ENCODE peak calls at places on chromosomes 7 and 10, in ten cellular contexts. One of them, this sample, is unnamed.
A peak's percentile ranks its signal among the peaks of the same experiment; 100 is the strongest.

GRCh38 chr10:104440221-104440620 is 86.6 kb downstream of the CFAP58 start:
- DNase-seq in PC-3: no peak
- DNase-seq in fibroblast of lung: peak; percentile 29
- DNase-seq in astrocyte: peak; percentile 72
- DNase-seq in MM.1S: no peak
- DNase-seq in endodermal cell: no peak
- DNase-seq in colonic mucosa: no peak
- DNase-seq in GM23248: no peak
- DNase-seq in mammary epithelial cell: no peak
- DNase-seq in HCT116: no peak
- DNase-seq in this sample: no peak

GRCh38 chr10:22753786-22754185 is 39.4 kb upstream of the PIP4K2A start:
- DNase-seq in mammary epithelial cell: no peak
- DNase-seq in fibroblast of lung: no peak
- DNase-seq in GM23248: no peak
- DNase-seq in MM.1S: no peak
- DNase-seq in endodermal cell: no peak
- DNase-seq in HCT116: no peak
- DNase-seq in colonic mucosa: no peak
- DNase-seq in PC-3: no peak
- DNase-seq in astrocyte: no peak
- DNase-seq in this sample: no peak

GRCh38 chr10:69864321-69864720 is 62.6 kb downstream of the COL13A1 start:
- DNase-seq in colonic mucosa: no peak
- DNase-seq in GM23248: peak; percentile 99
- DNase-seq in astrocyte: peak; percentile 93
- DNase-seq in mammary epithelial cell: peak; percentile 92
- DNase-seq in MM.1S: no peak
- DNase-seq in PC-3: peak; percentile 100
- DNase-seq in fibroblast of lung: peak; percentile 70
- DNase-seq in HCT116: peak; percentile 66
- DNase-seq in endodermal cell: no peak
- DNase-seq in this sample: peak; percentile 61

GRCh38 chr7:130430841-130431713 is 9.7 kb downstream of the CEP41 start:
- DNase-seq in mammary epithelial cell: peak; percentile 14
- DNase-seq in GM23248: peak; percentile 87
- DNase-seq in astrocyte: peak; percentile 84
- DNase-seq in fibroblast of lung: peak; percentile 93
- DNase-seq in PC-3: no peak
- DNase-seq in HCT116: no peak
- DNase-seq in endodermal cell: no peak
- DNase-seq in colonic mucosa: no peak
- DNase-seq in MM.1S: no peak
- DNase-seq in this sample: peak; percentile 79

GRCh38 chr10:13062813-13063212 is 37.1 kb upstream of the OPTN start:
- DNase-seq in endodermal cell: peak; percentile 30
- DNase-seq in fibroblast of lung: no peak
- DNase-seq in GM23248: peak; percentile 17
- DNase-seq in HCT116: no peak
- DNase-seq in colonic mucosa: no peak
- DNase-seq in mammary epithelial cell: no peak
- DNase-seq in MM.1S: no peak
- DNase-seq in PC-3: peak; percentile 28
- DNase-seq in astrocyte: no peak
- DNase-seq in this sample: no peak

GRCh38 chr10:35025916-35026315 is 64.2 kb downstream of the CUL2 start:
- DNase-seq in GM23248: peak; percentile 89
- DNase-seq in endodermal cell: no peak
- DNase-seq in MM.1S: no peak
- DNase-seq in colonic mucosa: no peak
- DNase-seq in astrocyte: peak; percentile 63
- DNase-seq in HCT116: no peak
- DNase-seq in mammary epithelial cell: peak; percentile 72
- DNase-seq in fibroblast of lung: peak; percentile 57
- DNase-seq in PC-3: peak; percentile 99
- DNase-seq in this sample: peak; percentile 35

GRCh38 chr10:89355373-89355772 is 22.5 kb upstream of the IFIT1B start:
- DNase-seq in fibroblast of lung: peak; percentile 81
- DNase-seq in MM.1S: no peak
- DNase-seq in PC-3: peak; percentile 38
- DNase-seq in astrocyte: peak; percentile 59
- DNase-seq in HCT116: no peak
- DNase-seq in endodermal cell: no peak
- DNase-seq in GM23248: peak; percentile 72
- DNase-seq in colonic mucosa: no peak
- DNase-seq in mammary epithelial cell: peak; percentile 46
- DNase-seq in this sample: no peak

GRCh38 chr7:46558482-46559193 is 637.6 kb upstream of the IGFBP3 start:
- DNase-seq in mammary epithelial cell: peak; percentile 37
- DNase-seq in GM23248: peak; percentile 70
- DNase-seq in endodermal cell: no peak
- DNase-seq in HCT116: no peak
- DNase-seq in fibroblast of lung: peak; percentile 67
- DNase-seq in astrocyte: peak; percentile 79
- DNase-seq in MM.1S: no peak
- DNase-seq in colonic mucosa: no peak
- DNase-seq in PC-3: peak; percentile 35
- DNase-seq in this sample: peak; percentile 46

GRCh38 chr7:4109481-4110110 is 572.5 kb upstream of the FOXK1 start:
- DNase-seq in GM23248: no peak
- DNase-seq in colonic mucosa: no peak
- DNase-seq in mammary epithelial cell: no peak
- DNase-seq in MM.1S: no peak
- DNase-seq in endodermal cell: no peak
- DNase-seq in HCT116: no peak
- DNase-seq in PC-3: no peak
- DNase-seq in astrocyte: no peak
- DNase-seq in fibroblast of lung: no peak
- DNase-seq in this sample: no peak

GRCh38 chr10:73859441-73860049 is 14.8 kb downstream of the CAMK2G start:
- DNase-seq in mammary epithelial cell: no peak
- DNase-seq in astrocyte: no peak
- DNase-seq in colonic mucosa: no peak
- DNase-seq in endodermal cell: no peak
- DNase-seq in GM23248: peak; percentile 44
- DNase-seq in fibroblast of lung: no peak
- DNase-seq in PC-3: no peak
- DNase-seq in HCT116: no peak
- DNase-seq in MM.1S: no peak
- DNase-seq in this sample: no peak

GRCh38 chr7:74337926-74338325 is 48.7 kb downstream of the CLIP2 start:
- DNase-seq in mammary epithelial cell: no peak
- DNase-seq in endodermal cell: no peak
- DNase-seq in colonic mucosa: no peak
- DNase-seq in GM23248: no peak
- DNase-seq in astrocyte: no peak
- DNase-seq in MM.1S: no peak
- DNase-seq in HCT116: no peak
- DNase-seq in PC-3: no peak
- DNase-seq in fibroblast of lung: no peak
- DNase-seq in this sample: no peak

GRCh38 chr10:34995925-34996324 is 94.2 kb downstream of the CUL2 start:
- DNase-seq in MM.1S: no peak
- DNase-seq in GM23248: no peak
- DNase-seq in PC-3: no peak
- DNase-seq in mammary epithelial cell: no peak
- DNase-seq in astrocyte: no peak
- DNase-seq in fibroblast of lung: no peak
- DNase-seq in endodermal cell: peak; percentile 79
- DNase-seq in colonic mucosa: no peak
- DNase-seq in HCT116: no peak
- DNase-seq in this sample: no peak

GRCh38 chr7:4809091-4809591 is 33.7 kb downstream of the AP5Z1 start:
- DNase-seq in colonic mucosa: no peak
- DNase-seq in HCT116: no peak
- DNase-seq in MM.1S: no peak
- DNase-seq in PC-3: no peak
- DNase-seq in mammary epithelial cell: no peak
- DNase-seq in astrocyte: no peak
- DNase-seq in GM23248: no peak
- DNase-seq in endodermal cell: no peak
- DNase-seq in fibroblast of lung: no peak
- DNase-seq in this sample: no peak

GRCh38 chr10:80457554-80458262 is 3.6 kb downstream of the TSPAN14 start:
- DNase-seq in endodermal cell: peak; percentile 87
- DNase-seq in GM23248: no peak
- DNase-seq in HCT116: no peak
- DNase-seq in mammary epithelial cell: no peak
- DNase-seq in fibroblast of lung: no peak
- DNase-seq in colonic mucosa: no peak
- DNase-seq in astrocyte: no peak
- DNase-seq in PC-3: no peak
- DNase-seq in MM.1S: no peak
- DNase-seq in this sample: no peak

GRCh38 chr7:2209146-2209960 is 23.4 kb downstream of the MAD1L1 start:
- DNase-seq in GM23248: peak; percentile 83
- DNase-seq in mammary epithelial cell: peak; percentile 11
- DNase-seq in fibroblast of lung: peak; percentile 75
- DNase-seq in MM.1S: no peak
- DNase-seq in HCT116: no peak
- DNase-seq in astrocyte: peak; percentile 40
- DNase-seq in colonic mucosa: peak; percentile 39
- DNase-seq in PC-3: peak; percentile 31
- DNase-seq in endodermal cell: peak; percentile 95
- DNase-seq in this sample: peak; percentile 89
- H3K9ac ChIP-seq in GM23248: peak overlapping the region; percentile 29
- H3K9ac ChIP-seq in mammary epithelial cell: no peak overlapping the region
- H3K9ac ChIP-seq in fibroblast of lung: no peak overlapping the region
- H3K9ac ChIP-seq in MM.1S: no peak overlapping the region
- H3K9ac ChIP-seq in HCT116: no peak overlapping the region
- H3K9ac ChIP-seq in astrocyte: peak overlapping the region; percentile 21
- H3K9ac ChIP-seq in colonic mucosa: no peak overlapping the region
- H3K9ac ChIP-seq in PC-3: no peak overlapping the region
- H3K9ac ChIP-seq in endodermal cell: no peak overlapping the region
- H3K9ac ChIP-seq in this sample: peak overlapping the region; percentile 36

GRCh38 chr7:27185708-27186449 is 847 bp upstream of the HOXA11 start:
- DNase-seq in PC-3: no peak
- DNase-seq in fibroblast of lung: no peak
- DNase-seq in mammary epithelial cell: no peak
- DNase-seq in MM.1S: no peak
- DNase-seq in astrocyte: no peak
- DNase-seq in endodermal cell: peak; percentile 71
- DNase-seq in colonic mucosa: no peak
- DNase-seq in GM23248: no peak
- DNase-seq in HCT116: no peak
- DNase-seq in this sample: no peak

GRCh38 chr7:27185013-27185707 is at the start of gene HOXA11:
- DNase-seq in MM.1S: no peak
- DNase-seq in colonic mucosa: peak; percentile 91
- DNase-seq in GM23248: peak; percentile 92
- DNase-seq in PC-3: peak; percentile 95
- DNase-seq in endodermal cell: peak; percentile 69
- DNase-seq in mammary epithelial cell: no peak
- DNase-seq in HCT116: no peak
- DNase-seq in fibroblast of lung: peak; percentile 49
- DNase-seq in astrocyte: no peak
- DNase-seq in this sample: no peak

GRCh38 chr7:27187158-27187701 is 2.2 kb upstream of the HOXA11 start:
- DNase-seq in HCT116: no peak
- DNase-seq in endodermal cell: no peak
- DNase-seq in fibroblast of lung: no peak
- DNase-seq in MM.1S: no peak
- DNase-seq in GM23248: no peak
- DNase-seq in colonic mucosa: no peak
- DNase-seq in PC-3: peak; percentile 45
- DNase-seq in mammary epithelial cell: no peak
- DNase-seq in astrocyte: no peak
- DNase-seq in this sample: no peak

GRCh38 chr7:27187702-27188665 is 3.0 kb upstream of the HOXA11 start:
- DNase-seq in HCT116: no peak
- DNase-seq in colonic mucosa: no peak
- DNase-seq in PC-3: peak; percentile 52
- DNase-seq in MM.1S: no peak
- DNase-seq in mammary epithelial cell: no peak
- DNase-seq in astrocyte: no peak
- DNase-seq in GM23248: no peak
- DNase-seq in endodermal cell: peak; percentile 81
- DNase-seq in fibroblast of lung: no peak
- DNase-seq in this sample: no peak

DNA sequence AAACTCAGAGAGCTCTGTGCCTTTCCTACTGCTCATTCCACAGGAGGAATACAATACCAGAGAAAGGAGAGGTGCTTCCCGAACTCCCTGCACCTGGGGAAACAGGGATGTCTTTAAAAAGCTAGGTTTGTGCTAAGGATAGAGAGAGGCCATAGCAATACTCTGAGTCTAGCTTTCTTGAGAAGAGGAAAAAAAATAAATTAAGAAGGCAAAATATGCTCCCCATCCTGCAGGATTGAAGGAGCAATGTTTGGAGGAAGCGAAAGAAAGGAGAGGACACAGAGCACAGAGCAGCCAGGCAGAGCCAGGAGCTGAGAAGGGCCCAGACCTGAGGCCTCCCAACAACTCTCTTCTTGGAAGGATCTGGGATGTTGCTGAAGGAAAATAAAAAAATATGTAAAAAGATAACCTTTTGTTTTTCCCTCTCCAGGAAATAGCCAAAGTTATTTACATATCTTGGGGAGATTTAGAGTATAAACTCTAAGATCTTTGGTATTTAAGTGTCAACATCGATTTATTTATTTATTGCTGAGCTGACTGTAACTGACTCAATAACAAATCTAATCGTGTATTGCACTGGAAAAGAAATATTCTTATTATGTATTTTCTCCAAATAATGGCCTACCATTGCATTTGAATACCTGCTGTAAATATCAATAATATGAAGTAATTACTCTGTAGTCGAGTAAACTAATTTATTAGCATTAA is 1.6 kb upstream of the HOXA11 start:
- DNase-seq in fibroblast of lung: no peak
- DNase-seq in MM.1S: no peak
- DNase-seq in astrocyte: no peak
- DNase-seq in mammary epithelial cell: no peak
- DNase-seq in PC-3: no peak
- DNase-seq in HCT116: no peak
- DNase-seq in GM23248: no peak
- DNase-seq in colonic mucosa: no peak
- DNase-seq in endodermal cell: peak; percentile 29
- DNase-seq in this sample: no peak
- H3K9ac ChIP-seq in fibroblast of lung: no peak overlapping the region
- H3K9ac ChIP-seq in MM.1S: no peak overlapping the region
- H3K9ac ChIP-seq in astrocyte: no peak overlapping the region
- H3K9ac ChIP-seq in mammary epithelial cell: no peak overlapping the region
- H3K9ac ChIP-seq in PC-3: peak overlapping the region; percentile 97
- H3K9ac ChIP-seq in HCT116: no peak overlapping the region
- H3K9ac ChIP-seq in GM23248: no peak overlapping the region
- H3K9ac ChIP-seq in colonic mucosa: peak overlapping the region; percentile 89
- H3K9ac ChIP-seq in endodermal cell: no peak overlapping the region
- H3K9ac ChIP-seq in this sample: peak overlapping the region; percentile 93

GRCh38 chr10:102626026-102626686 is 18.1 kb upstream of the TRIM8 start:
- DNase-seq in fibroblast of lung: no peak
- DNase-seq in colonic mucosa: no peak
- DNase-seq in mammary epithelial cell: no peak
- DNase-seq in HCT116: no peak
- DNase-seq in GM23248: no peak
- DNase-seq in PC-3: no peak
- DNase-seq in MM.1S: no peak
- DNase-seq in endodermal cell: peak; percentile 58
- DNase-seq in astrocyte: no peak
- DNase-seq in this sample: no peak
- H3K9ac ChIP-seq in fibroblast of lung: no peak overlapping the region
- H3K9ac ChIP-seq in colonic mucosa: no peak overlapping the region
- H3K9ac ChIP-seq in mammary epithelial cell: no peak overlapping the region
- H3K9ac ChIP-seq in HCT116: no peak overlapping the region
- H3K9ac ChIP-seq in GM23248: no peak overlapping the region
- H3K9ac ChIP-seq in PC-3: no peak overlapping the region
- H3K9ac ChIP-seq in MM.1S: no peak overlapping the region
- H3K9ac ChIP-seq in endodermal cell: no peak overlapping the region
- H3K9ac ChIP-seq in astrocyte: no peak overlapping the region
- H3K9ac ChIP-seq in this sample: no peak overlapping the region

GRCh38 chr7:134992626-134993179 is 6.4 kb downstream of the AGBL3 start:
- DNase-seq in GM23248: no peak
- DNase-seq in astrocyte: peak; percentile 52
- DNase-seq in mammary epithelial cell: no peak
- DNase-seq in MM.1S: peak; percentile 61
- DNase-seq in endodermal cell: no peak
- DNase-seq in fibroblast of lung: peak; percentile 17
- DNase-seq in PC-3: no peak
- DNase-seq in colonic mucosa: no peak
- DNase-seq in HCT116: no peak
- DNase-seq in this sample: no peak
- H3K9ac ChIP-seq in GM23248: no peak overlapping the region
- H3K9ac ChIP-seq in astrocyte: no peak overlapping the region
- H3K9ac ChIP-seq in mammary epithelial cell: no peak overlapping the region
- H3K9ac ChIP-seq in MM.1S: peak overlapping the region; percentile 21
- H3K9ac ChIP-seq in endodermal cell: no peak overlapping the region
- H3K9ac ChIP-seq in fibroblast of lung: no peak overlapping the region
- H3K9ac ChIP-seq in PC-3: no peak overlapping the region
- H3K9ac ChIP-seq in colonic mucosa: no peak overlapping the region
- H3K9ac ChIP-seq in HCT116: no peak overlapping the region
- H3K9ac ChIP-seq in this sample: no peak overlapping the region

This sample was measured in adipocyte.